ENCODE peak calls at places on chromosomes 13 and 19, in eight cellular contexts. E, Q, H, I, X, Z, P and W are unnamed samples.

GRCh38 chr13:74771964-74772363 is 637.8 kb upstream of the KLF12 start:
- DNase-seq in E (peak), Q (no peak), H (no peak), I (no peak), X (no peak), Z (no peak), P (no peak), W (no peak)

GRCh38 chr13:36531746-36532486 is 99.6 kb downstream of the CCNA1 start:
- DNase-seq in E (no peak), Q (no peak), H (no peak), I (no peak), X (no peak), Z (no peak), P (no peak), W (no peak)

GRCh38 chr13:43838909-43839308 is 40.6 kb downstream of the CCDC122 start:
- DNase-seq in E (no peak), Q (no peak), H (no peak), I (no peak), X (no peak), Z (no peak), P (no peak), W (no peak)

GRCh38 chr19:4801085-4801619 is 9.6 kb downstream of the FEM1A start:
- DNase-seq in E (no peak), Q (no peak), H (no peak), I (no peak), X (no peak), Z (no peak), P (no peak), W (no peak)

GRCh38 chr13:51605698-51606097 is 21.4 kb downstream of the WDFY2 start:
- DNase-seq in E (no peak), Q (no peak), H (no peak), I (no peak), X (no peak), Z (no peak), P (no peak), W (no peak)

GRCh38 chr13:88103824-88104223 is 432.7 kb downstream of the SLITRK5 start:
- DNase-seq in E (no peak), Q (no peak), H (no peak), I (no peak), X (no peak), Z (no peak), P (no peak), W (no peak)

GRCh38 chr13:67064920-67065319 is 165.2 kb downstream of the PCDH9 start:
- DNase-seq in E (no peak), Q (no peak), H (no peak), I (no peak), X (no peak), Z (no peak), P (no peak), W (no peak)

GRCh38 chr13:53953205-53953604 is 924.6 kb downstream of the OLFM4 start:
- DNase-seq in E (no peak), Q (no peak), H (no peak), I (no peak), X (no peak), Z (no peak), P (no peak), W (no peak)

GRCh38 chr19:43124360-43124759 is 41.9 kb upstream of the PSG2 start:
- DNase-seq in E (no peak), Q (no peak), H (no peak), I (no peak), X (no peak), Z (no peak), P (no peak), W (no peak)

GRCh38 chr19:14028901-14029300 is 953 bp downstream of the RLN3 start:
- DNase-seq in E (no peak), Q (no peak), H (no peak), I (no peak), X (no peak), Z (no peak), P (no peak), W (no peak)

GRCh38 chr13:31891472-31891871 is 140.1 kb upstream of the FRY start:
- DNase-seq in E (no peak), Q (no peak), H (no peak), I (no peak), X (peak), Z (no peak), P (no peak), W (no peak)

GRCh38 chr19:19488041-19488874 is 27.1 kb downstream of the TSSK6 start:
- DNase-seq in E (peak), Q (no peak), H (peak), I (no peak), X (peak), Z (no peak), P (peak), W (no peak)

GRCh38 chr13:99355267-99356215 is 48.3 kb upstream of the GPR183 start:
- DNase-seq in E (no peak), Q (no peak), H (no peak), I (no peak), X (peak), Z (no peak), P (no peak), W (no peak)

GRCh38 chr13:99698010-99698815 is 196.9 kb downstream of the TM9SF2 start:
- DNase-seq in E (no peak), Q (no peak), H (no peak), I (no peak), X (no peak), Z (no peak), P (no peak), W (no peak)

GRCh38 chr19:566403-566802 is 6.0 kb upstream of the BSG start:
- DNase-seq in E (no peak), Q (no peak), H (peak), I (no peak), X (no peak), Z (peak), P (peak), W (no peak)

GRCh38 chr19:48325265-48325910 is at the start of gene EMP3:
- DNase-seq in E (peak), Q (peak), H (peak), I (peak), X (no peak), Z (peak), P (peak), W (peak)
- H3K4me3 ChIP-seq in E (peak), Q (peak), H (peak), I (peak), X (no peak), Z (peak), P (peak), W (peak)

GRCh38 chr13:101025519-101025918 is 350.9 kb upstream of the TMTC4 start:
- DNase-seq in E (no peak), Q (no peak), H (no peak), I (no peak), X (no peak), Z (no peak), P (no peak), W (no peak)
- H3K4me3 ChIP-seq in E (no peak), Q (no peak), H (no peak), I (no peak), X (no peak), Z (no peak), P (no peak), W (no peak)

GRCh38 chr19:40088299-40089047 is 2.3 kb downstream of the ZNF780A start:
- DNase-seq in E (no peak), Q (no peak), H (no peak), I (no peak), X (no peak), Z (no peak), P (no peak), W (no peak)

GRCh38 chr19:40089462-40089861 is 1.3 kb downstream of the ZNF780A start:
- DNase-seq in E (peak), Q (no peak), H (no peak), I (no peak), X (no peak), Z (no peak), P (no peak), W (peak)

GRCh38 chr19:40084948-40085347 is 5.8 kb downstream of the ZNF780A start:
- DNase-seq in E (no peak), Q (no peak), H (no peak), I (no peak), X (no peak), Z (no peak), P (peak), W (no peak)

GRCh38 chr19:40091205-40092129 is 724 bp upstream of the ZNF780A start:
- DNase-seq in E (no peak), Q (no peak), H (no peak), I (no peak), X (no peak), Z (no peak), P (peak), W (no peak)

DNA sequence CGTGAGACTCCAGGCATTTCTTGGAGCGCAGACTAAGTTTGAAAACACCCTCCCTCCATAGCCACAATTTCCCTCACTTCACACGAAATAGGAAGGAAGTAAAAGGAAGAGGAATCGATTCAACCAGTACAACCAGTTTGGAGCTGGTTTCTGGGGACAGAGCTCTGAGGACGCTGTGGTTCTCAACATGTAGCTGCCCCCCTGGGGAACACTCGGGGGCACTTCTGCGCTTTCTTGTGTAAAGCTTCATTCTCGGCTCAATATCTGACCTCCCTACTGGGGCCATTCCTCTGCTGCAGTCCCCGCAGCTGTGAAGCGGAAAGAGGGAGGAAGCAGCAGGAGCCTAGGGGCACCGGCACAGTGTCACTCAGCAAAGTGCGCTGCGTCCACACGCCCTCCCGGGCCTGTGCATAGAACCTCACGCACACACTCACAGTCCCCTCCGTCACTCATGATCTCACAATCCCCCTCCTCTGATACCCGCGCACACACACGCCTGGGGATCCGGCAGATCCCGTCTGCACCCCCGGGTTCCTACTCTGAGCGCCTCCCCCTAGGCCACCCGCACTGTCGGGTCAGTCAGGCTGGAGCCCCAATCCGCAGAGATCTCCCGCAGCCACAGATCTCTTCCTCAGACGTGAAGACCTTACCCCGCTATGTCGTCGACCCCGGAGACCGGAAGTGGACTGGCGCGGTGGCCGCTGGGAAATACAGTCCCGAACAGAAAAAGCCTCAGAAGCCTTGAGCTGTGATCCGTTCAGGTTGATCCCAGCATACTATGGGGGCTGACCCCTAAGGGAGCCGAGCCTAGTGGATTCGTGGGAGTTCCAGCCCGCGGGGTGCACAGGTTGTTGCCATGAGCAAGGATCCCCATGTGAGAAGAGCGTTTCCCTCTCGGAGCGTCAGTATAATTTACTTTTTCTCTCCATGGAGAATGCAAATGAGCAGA is at the start of gene ZNF780A:
- DNase-seq in E (peak), Q (peak), H (peak), I (peak), X (peak), Z (peak), P (peak), W (peak)
- H3K4me3 ChIP-seq in E (peak), Q (peak), H (peak), I (peak), X (peak), Z (peak), P (peak), W (peak)

DNA sequence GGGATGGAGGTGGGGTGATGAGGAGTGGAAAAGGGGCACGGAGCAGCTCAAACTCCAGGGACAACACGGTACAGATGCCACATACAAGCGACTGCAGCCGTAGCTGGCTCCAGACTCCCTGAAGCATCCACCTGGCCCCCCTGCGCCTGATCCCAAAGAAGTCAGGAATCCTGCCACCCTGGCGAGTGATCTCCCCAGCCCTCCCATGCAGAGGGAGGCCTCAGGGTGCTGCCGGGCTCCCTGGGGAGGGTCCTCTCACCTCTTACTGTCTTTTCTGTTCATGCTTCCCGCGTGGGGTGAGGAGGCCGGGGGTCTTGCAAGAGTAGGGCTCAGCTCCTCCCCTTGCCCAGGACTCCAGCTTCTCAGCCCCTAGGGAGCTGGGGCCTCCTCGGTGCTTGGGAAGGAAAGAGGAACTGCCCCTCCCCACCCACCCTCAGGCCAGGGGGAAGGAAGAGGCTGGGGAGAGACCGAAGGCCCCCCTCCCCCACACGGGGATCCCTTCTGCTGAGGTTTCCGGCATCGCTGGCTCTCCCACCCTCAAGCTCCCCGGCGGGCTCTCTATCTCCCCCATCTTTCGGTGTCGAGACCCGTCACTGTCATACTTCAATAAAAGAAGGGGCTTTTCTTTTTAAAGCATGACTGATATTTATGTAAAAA is at the start of gene RASGRP4:
- DNase-seq in E (no peak), Q (peak), H (no peak), I (peak), X (no peak), Z (peak), P (peak), W (peak)
- H3K4me3 ChIP-seq in E (no peak), Q (peak), H (peak), I (no peak), X (no peak), Z (peak), P (no peak), W (peak)

GRCh38 chr19:10291554-10292205 is 1.9 kb downstream of the ICAM5 start:
- DNase-seq in E (no peak), Q (no peak), H (no peak), I (no peak), X (no peak), Z (no peak), P (no peak), W (no peak)
- H3K4me3 ChIP-seq in E (peak), Q (peak), H (peak), I (peak), X (peak), Z (peak), P (no peak), W (peak)